ENCODE peak calls at places on chromosomes 12 and 14, in nine cellular contexts. B, L, Y, M, F, Z, U, W and R are unnamed samples.

GRCh38 chr14:104268725-104269436 is 130.5 kb downstream of the KIF26A start:
- DNase-seq in B (no peak), L (no peak), Y (no peak), M (no peak), F (no peak), Z (no peak), U (peak; percentile 1), W (peak; percentile 24), R (no peak)

GRCh38 chr12:34597548-34598351 is 575.5 kb downstream of the ALG10 start:
- DNase-seq in B (no peak), L (no peak), Y (no peak), M (no peak), F (no peak), Z (no peak), U (peak; percentile 7), W (peak; percentile 19), R (no peak)

GRCh38 chr12:131832393-131833231 is 4.4 kb downstream of the MMP17 start:
- DNase-seq in B (no peak), L (no peak), Y (no peak), M (peak; percentile 72), F (peak; percentile 33), Z (peak; percentile 39), U (no peak), W (no peak), R (no peak)

GRCh38 chr12:20120296-20120695 is 248.0 kb upstream of the PDE3A start:
- DNase-seq in B (no peak), L (no peak), Y (no peak), M (no peak), F (no peak), Z (no peak), U (no peak), W (no peak), R (no peak)

GRCh38 chr14:104244221-104245011 is 106.0 kb downstream of the KIF26A start:
- DNase-seq in B (no peak), L (no peak), Y (no peak), M (no peak), F (no peak), Z (no peak), U (peak; percentile 10), W (peak; percentile 19), R (no peak)

GRCh38 chr14:103292426-103293374 is 41.3 kb upstream of the EIF5 start:
- DNase-seq in B (peak; percentile 51), L (peak; percentile 8), Y (peak; percentile 75), M (peak; percentile 76), F (peak; percentile 29), Z (peak; percentile 79), U (peak; percentile 77), W (peak; percentile 84), R (peak; percentile 67)

GRCh38 chr14:92093320-92093719 is 13.1 kb downstream of the ATXN3 start:
- DNase-seq in B (no peak), L (no peak), Y (no peak), M (no peak), F (no peak), Z (no peak), U (no peak), W (no peak), R (peak; percentile 19)

GRCh38 chr12:104599272-104599984 is 142.7 kb downstream of the CHST11 start:
- DNase-seq in B (no peak), L (no peak), Y (no peak), M (no peak), F (no peak), Z (no peak), U (no peak), W (no peak), R (peak; percentile 25)

GRCh38 chr12:51395283-51396230 is 4.4 kb upstream of the GALNT6 start:
- DNase-seq in B (no peak), L (no peak), Y (peak; percentile 52), M (no peak), F (no peak), Z (no peak), U (peak; percentile 36), W (no peak), R (peak; percentile 67)

GRCh38 chr12:4223273-4223855 is 50.2 kb upstream of the CCND2 start:
- DNase-seq in B (no peak), L (no peak), Y (no peak), M (no peak), F (no peak), Z (no peak), U (no peak), W (no peak), R (no peak)